ENCODE peak calls at places on chromosomes 6 and 20, in ten cellular contexts. One of them, this sample, is unnamed.
A peak's percentile ranks its signal among the peaks of the same experiment; 100 is the strongest.

GRCh38 chr20:60453847-60454246 is 495.6 kb downstream of the CDH26 start:
- DNase-seq in breast epithelium: no peak
- DNase-seq in T-helper 17 cell: no peak
- DNase-seq in stimulated activated CD4-positive, alpha-beta T cell treated with anti-CD3 and anti-CD28 coated beads, Interleukin-1b, Interleukin-23, amount 100 ng/mL, for 1 hour: no peak
- DNase-seq in SJSA1: no peak
- DNase-seq in NCI-H1417: no peak
- DNase-seq in HFFc6: no peak
- DNase-seq in AG08396: no peak
- DNase-seq in endothelial cell: peak; percentile 7
- DNase-seq in hypothalamus: no peak
- DNase-seq in this sample: no peak

GRCh38 chr6:149305372-149305771 is 12.1 kb upstream of the TAB2 start:
- DNase-seq in breast epithelium: no peak
- DNase-seq in T-helper 17 cell: no peak
- DNase-seq in stimulated activated CD4-positive, alpha-beta T cell treated with anti-CD3 and anti-CD28 coated beads, Interleukin-1b, Interleukin-23, amount 100 ng/mL, for 1 hour: no peak
- DNase-seq in SJSA1: no peak
- DNase-seq in NCI-H1417: no peak
- DNase-seq in HFFc6: no peak
- DNase-seq in AG08396: no peak
- DNase-seq in endothelial cell: no peak
- DNase-seq in hypothalamus: no peak
- DNase-seq in this sample: no peak

GRCh38 chr20:44258226-44258890 is 11.2 kb downstream of the GDAP1L1 start:
- DNase-seq in breast epithelium: no peak
- DNase-seq in T-helper 17 cell: no peak
- DNase-seq in stimulated activated CD4-positive, alpha-beta T cell treated with anti-CD3 and anti-CD28 coated beads, Interleukin-1b, Interleukin-23, amount 100 ng/mL, for 1 hour: no peak
- DNase-seq in SJSA1: no peak
- DNase-seq in NCI-H1417: no peak
- DNase-seq in HFFc6: no peak
- DNase-seq in AG08396: no peak
- DNase-seq in endothelial cell: no peak
- DNase-seq in hypothalamus: no peak
- DNase-seq in this sample: no peak

GRCh38 chr20:63177134-63177784 is 38.7 kb downstream of the YTHDF1 start:
- DNase-seq in breast epithelium: no peak
- DNase-seq in T-helper 17 cell: no peak
- DNase-seq in stimulated activated CD4-positive, alpha-beta T cell treated with anti-CD3 and anti-CD28 coated beads, Interleukin-1b, Interleukin-23, amount 100 ng/mL, for 1 hour: no peak
- DNase-seq in SJSA1: no peak
- DNase-seq in NCI-H1417: peak; percentile 62
- DNase-seq in HFFc6: no peak
- DNase-seq in AG08396: no peak
- DNase-seq in endothelial cell: no peak
- DNase-seq in hypothalamus: no peak
- DNase-seq in this sample: no peak

GRCh38 chr20:60295214-60295613 is 337.0 kb downstream of the CDH26 start:
- DNase-seq in breast epithelium: no peak
- DNase-seq in T-helper 17 cell: no peak
- DNase-seq in stimulated activated CD4-positive, alpha-beta T cell treated with anti-CD3 and anti-CD28 coated beads, Interleukin-1b, Interleukin-23, amount 100 ng/mL, for 1 hour: no peak
- DNase-seq in SJSA1: no peak
- DNase-seq in NCI-H1417: no peak
- DNase-seq in HFFc6: no peak
- DNase-seq in AG08396: no peak
- DNase-seq in endothelial cell: no peak
- DNase-seq in hypothalamus: no peak
- DNase-seq in this sample: no peak

GRCh38 chr20:6780414-6780813 is 12.9 kb downstream of the BMP2 start:
- DNase-seq in breast epithelium: no peak
- DNase-seq in T-helper 17 cell: no peak
- DNase-seq in stimulated activated CD4-positive, alpha-beta T cell treated with anti-CD3 and anti-CD28 coated beads, Interleukin-1b, Interleukin-23, amount 100 ng/mL, for 1 hour: no peak
- DNase-seq in SJSA1: no peak
- DNase-seq in NCI-H1417: no peak
- DNase-seq in HFFc6: no peak
- DNase-seq in AG08396: no peak
- DNase-seq in endothelial cell: no peak
- DNase-seq in hypothalamus: no peak
- DNase-seq in this sample: peak; percentile 92

GRCh38 chr6:121780325-121781313 is 345.2 kb downstream of the GJA1 start:
- DNase-seq in breast epithelium: peak; percentile 60
- DNase-seq in T-helper 17 cell: no peak
- DNase-seq in stimulated activated CD4-positive, alpha-beta T cell treated with anti-CD3 and anti-CD28 coated beads, Interleukin-1b, Interleukin-23, amount 100 ng/mL, for 1 hour: no peak
- DNase-seq in SJSA1: no peak
- DNase-seq in NCI-H1417: peak; percentile 64
- DNase-seq in HFFc6: peak; percentile 71
- DNase-seq in AG08396: peak; percentile 79
- DNase-seq in endothelial cell: no peak
- DNase-seq in hypothalamus: no peak
- DNase-seq in this sample: peak; percentile 24

GRCh38 chr20:32497589-32498224 is 87.4 kb downstream of the NOL4L start:
- DNase-seq in breast epithelium: no peak
- DNase-seq in T-helper 17 cell: no peak
- DNase-seq in stimulated activated CD4-positive, alpha-beta T cell treated with anti-CD3 and anti-CD28 coated beads, Interleukin-1b, Interleukin-23, amount 100 ng/mL, for 1 hour: no peak
- DNase-seq in SJSA1: no peak
- DNase-seq in NCI-H1417: no peak
- DNase-seq in HFFc6: no peak
- DNase-seq in AG08396: no peak
- DNase-seq in endothelial cell: peak; percentile 58
- DNase-seq in hypothalamus: no peak
- DNase-seq in this sample: no peak

GRCh38 chr20:8461186-8461585 is 329.1 kb downstream of the PLCB1 start:
- DNase-seq in breast epithelium: no peak
- DNase-seq in T-helper 17 cell: no peak
- DNase-seq in stimulated activated CD4-positive, alpha-beta T cell treated with anti-CD3 and anti-CD28 coated beads, Interleukin-1b, Interleukin-23, amount 100 ng/mL, for 1 hour: no peak
- DNase-seq in SJSA1: no peak
- DNase-seq in NCI-H1417: no peak
- DNase-seq in HFFc6: no peak
- DNase-seq in AG08396: no peak
- DNase-seq in endothelial cell: no peak
- DNase-seq in hypothalamus: no peak
- DNase-seq in this sample: no peak

GRCh38 chr6:46393940-46394337 is 97.3 kb downstream of the RCAN2 start:
- DNase-seq in breast epithelium: no peak
- DNase-seq in T-helper 17 cell: no peak
- DNase-seq in stimulated activated CD4-positive, alpha-beta T cell treated with anti-CD3 and anti-CD28 coated beads, Interleukin-1b, Interleukin-23, amount 100 ng/mL, for 1 hour: no peak
- DNase-seq in SJSA1: no peak
- DNase-seq in NCI-H1417: no peak
- DNase-seq in HFFc6: no peak
- DNase-seq in AG08396: no peak
- DNase-seq in endothelial cell: no peak
- DNase-seq in hypothalamus: no peak
- DNase-seq in this sample: no peak

GRCh38 chr20:62228982-62229545 is 9.0 kb upstream of the HRH3 start:
- DNase-seq in breast epithelium: no peak
- DNase-seq in T-helper 17 cell: no peak
- DNase-seq in stimulated activated CD4-positive, alpha-beta T cell treated with anti-CD3 and anti-CD28 coated beads, Interleukin-1b, Interleukin-23, amount 100 ng/mL, for 1 hour: no peak
- DNase-seq in SJSA1: no peak
- DNase-seq in NCI-H1417: no peak
- DNase-seq in HFFc6: no peak
- DNase-seq in AG08396: no peak
- DNase-seq in endothelial cell: no peak
- DNase-seq in hypothalamus: no peak
- DNase-seq in this sample: no peak

GRCh38 chr6:18823782-18824386 is 436.7 kb downstream of the RNF144B start:
- DNase-seq in breast epithelium: no peak
- DNase-seq in T-helper 17 cell: no peak
- DNase-seq in stimulated activated CD4-positive, alpha-beta T cell treated with anti-CD3 and anti-CD28 coated beads, Interleukin-1b, Interleukin-23, amount 100 ng/mL, for 1 hour: no peak
- DNase-seq in SJSA1: peak; percentile 46
- DNase-seq in NCI-H1417: peak; percentile 2
- DNase-seq in HFFc6: peak; percentile 5
- DNase-seq in AG08396: peak; percentile 2
- DNase-seq in endothelial cell: peak; percentile 48
- DNase-seq in hypothalamus: no peak
- DNase-seq in this sample: no peak

GRCh38 chr20:23235173-23236027 is 115.2 kb upstream of the NXT1 start:
- DNase-seq in breast epithelium: no peak
- DNase-seq in T-helper 17 cell: no peak
- DNase-seq in stimulated activated CD4-positive, alpha-beta T cell treated with anti-CD3 and anti-CD28 coated beads, Interleukin-1b, Interleukin-23, amount 100 ng/mL, for 1 hour: no peak
- DNase-seq in SJSA1: no peak
- DNase-seq in NCI-H1417: peak; percentile 21
- DNase-seq in HFFc6: peak; percentile 11
- DNase-seq in AG08396: peak; percentile 40
- DNase-seq in endothelial cell: peak; percentile 73
- DNase-seq in hypothalamus: no peak
- DNase-seq in this sample: no peak

GRCh38 chr6:148435386-148435785 is 92.7 kb downstream of the SASH1 start:
- DNase-seq in breast epithelium: no peak
- DNase-seq in T-helper 17 cell: no peak
- DNase-seq in stimulated activated CD4-positive, alpha-beta T cell treated with anti-CD3 and anti-CD28 coated beads, Interleukin-1b, Interleukin-23, amount 100 ng/mL, for 1 hour: no peak
- DNase-seq in SJSA1: no peak
- DNase-seq in NCI-H1417: no peak
- DNase-seq in HFFc6: peak; percentile 20
- DNase-seq in AG08396: peak; percentile 15
- DNase-seq in endothelial cell: no peak
- DNase-seq in hypothalamus: no peak
- DNase-seq in this sample: no peak

GRCh38 chr6:23269436-23269835 is 700.1 kb downstream of the HDGFL1 start:
- DNase-seq in breast epithelium: no peak
- DNase-seq in T-helper 17 cell: no peak
- DNase-seq in stimulated activated CD4-positive, alpha-beta T cell treated with anti-CD3 and anti-CD28 coated beads, Interleukin-1b, Interleukin-23, amount 100 ng/mL, for 1 hour: no peak
- DNase-seq in SJSA1: no peak
- DNase-seq in NCI-H1417: no peak
- DNase-seq in HFFc6: no peak
- DNase-seq in AG08396: no peak
- DNase-seq in endothelial cell: no peak
- DNase-seq in hypothalamus: no peak
- DNase-seq in this sample: no peak

GRCh38 chr6:15922510-15923307 is 206.2 kb upstream of the MYLIP start:
- DNase-seq in breast epithelium: no peak
- DNase-seq in T-helper 17 cell: no peak
- DNase-seq in stimulated activated CD4-positive, alpha-beta T cell treated with anti-CD3 and anti-CD28 coated beads, Interleukin-1b, Interleukin-23, amount 100 ng/mL, for 1 hour: no peak
- DNase-seq in SJSA1: no peak
- DNase-seq in NCI-H1417: no peak
- DNase-seq in HFFc6: peak; percentile 10
- DNase-seq in AG08396: peak; percentile 7
- DNase-seq in endothelial cell: no peak
- DNase-seq in hypothalamus: no peak
- DNase-seq in this sample: no peak

GRCh38 chr6:158644227-158645063 is at the start of gene DYNLT1:
- DNase-seq in breast epithelium: peak; percentile 92
- DNase-seq in T-helper 17 cell: peak; percentile 84
- DNase-seq in stimulated activated CD4-positive, alpha-beta T cell treated with anti-CD3 and anti-CD28 coated beads, Interleukin-1b, Interleukin-23, amount 100 ng/mL, for 1 hour: peak; percentile 61
- DNase-seq in SJSA1: peak; percentile 96
- DNase-seq in NCI-H1417: peak; percentile 99
- DNase-seq in HFFc6: peak; percentile 89
- DNase-seq in AG08396: peak; percentile 97
- DNase-seq in endothelial cell: peak; percentile 96
- DNase-seq in hypothalamus: peak; percentile 80
- DNase-seq in this sample: peak; percentile 98

GRCh38 chr6:89385846-89386245 is 26.2 kb downstream of the RRAGD start:
- DNase-seq in breast epithelium: no peak
- DNase-seq in T-helper 17 cell: no peak
- DNase-seq in stimulated activated CD4-positive, alpha-beta T cell treated with anti-CD3 and anti-CD28 coated beads, Interleukin-1b, Interleukin-23, amount 100 ng/mL, for 1 hour: no peak
- DNase-seq in SJSA1: no peak
- DNase-seq in NCI-H1417: no peak
- DNase-seq in HFFc6: no peak
- DNase-seq in AG08396: no peak
- DNase-seq in endothelial cell: no peak
- DNase-seq in hypothalamus: no peak
- DNase-seq in this sample: no peak

GRCh38 chr20:9145142-9145541 is 76.3 kb downstream of the PLCB4 start:
- DNase-seq in breast epithelium: no peak
- DNase-seq in T-helper 17 cell: no peak
- DNase-seq in stimulated activated CD4-positive, alpha-beta T cell treated with anti-CD3 and anti-CD28 coated beads, Interleukin-1b, Interleukin-23, amount 100 ng/mL, for 1 hour: no peak
- DNase-seq in SJSA1: no peak
- DNase-seq in NCI-H1417: no peak
- DNase-seq in HFFc6: no peak
- DNase-seq in AG08396: no peak
- DNase-seq in endothelial cell: no peak
- DNase-seq in hypothalamus: no peak
- DNase-seq in this sample: no peak